ENCODE peak calls at places on chromosome 14, in ten cellular contexts. T, A, B, F, P, K, J, X, M and L are unnamed samples.

GRCh38 chr14:87992720-87993484 is at the start of gene GALC:
- DNase-seq in T (peak), A (peak), B (peak), F (peak), P (peak), K (peak), J (peak), X (no peak), M (peak), L (peak)

GRCh38 chr14:31326111-31326510 is 94.2 kb downstream of the HEATR5A start:
- DNase-seq in T (no peak), A (no peak), B (no peak), F (peak), P (no peak), K (no peak), J (no peak), X (no peak), M (no peak), L (no peak)

GRCh38 chr14:23353433-23353780 is 720 bp upstream of the SLC22A17 start:
- DNase-seq in T (no peak), A (no peak), B (no peak), F (no peak), P (no peak), K (peak), J (no peak), X (no peak), M (peak), L (no peak)

GRCh38 chr14:49461529-49462401 is 124.4 kb downstream of the RPS29 start:
- DNase-seq in T (peak), A (no peak), B (peak), F (peak), P (peak), K (peak), J (peak), X (no peak), M (peak), L (peak)

GRCh38 chr14:101708853-101709532 is 52.5 kb upstream of the PPP2R5C start:
- DNase-seq in T (no peak), A (no peak), B (no peak), F (no peak), P (no peak), K (no peak), J (no peak), X (no peak), M (no peak), L (no peak)

GRCh38 chr14:34299360-34299759 is 162.7 kb downstream of the SPTSSA start:
- DNase-seq in T (no peak), A (no peak), B (no peak), F (no peak), P (no peak), K (no peak), J (no peak), X (no peak), M (no peak), L (no peak)

GRCh38 chr14:71628433-71628832 is 303.8 kb upstream of the RGS6 start:
- DNase-seq in T (no peak), A (no peak), B (no peak), F (no peak), P (no peak), K (no peak), J (no peak), X (no peak), M (no peak), L (no peak)

GRCh38 chr14:102928412-102929348 is 6.2 kb downstream of the AMN start:
- DNase-seq in T (peak), A (no peak), B (no peak), F (peak), P (peak), K (peak), J (peak), X (no peak), M (peak), L (peak)

GRCh38 chr14:55609681-55610080 is 29.7 kb downstream of the KTN1 start:
- DNase-seq in T (no peak), A (no peak), B (no peak), F (peak), P (no peak), K (no peak), J (no peak), X (no peak), M (no peak), L (no peak)

GRCh38 chr14:102776761-102777710 is at the start of gene TRAF3:
- DNase-seq in T (peak), A (no peak), B (peak), F (peak), P (peak), K (peak), J (peak), X (no peak), M (peak), L (peak)

GRCh38 chr14:81710232-81710845 is 176.7 kb upstream of the SEL1L start:
- DNase-seq in T (peak), A (no peak), B (peak), F (peak), P (peak), K (no peak), J (peak), X (no peak), M (no peak), L (no peak)

GRCh38 chr14:95549656-95550585 is 15.1 kb downstream of the GLRX5 start:
- DNase-seq in T (no peak), A (no peak), B (no peak), F (no peak), P (no peak), K (no peak), J (no peak), X (no peak), M (no peak), L (no peak)

GRCh38 chr14:98684486-98684885 is 587.5 kb downstream of the BCL11B start:
- DNase-seq in T (no peak), A (no peak), B (no peak), F (no peak), P (no peak), K (no peak), J (no peak), X (no peak), M (no peak), L (no peak)

GRCh38 chr14:103449762-103450161 is 64.5 kb downstream of the MARK3 start:
- DNase-seq in T (no peak), A (no peak), B (no peak), F (no peak), P (no peak), K (no peak), J (no peak), X (no peak), M (no peak), L (no peak)

GRCh38 chr14:49106721-49107689 is 479.2 kb downstream of the RPS29 start:
- DNase-seq in T (no peak), A (no peak), B (no peak), F (no peak), P (peak), K (no peak), J (no peak), X (peak), M (no peak), L (no peak)

GRCh38 chr14:30389134-30389900 is 169.6 kb upstream of the G2E3 start:
- DNase-seq in T (no peak), A (no peak), B (no peak), F (peak), P (no peak), K (no peak), J (peak), X (peak), M (no peak), L (no peak)

GRCh38 chr14:70789961-70790360 is 19.4 kb downstream of the MAP3K9 start:
- DNase-seq in T (no peak), A (no peak), B (no peak), F (no peak), P (no peak), K (no peak), J (no peak), X (no peak), M (no peak), L (no peak)

GRCh38 chr14:99148861-99149610 is 123.0 kb downstream of the BCL11B start:
- DNase-seq in T (no peak), A (peak), B (no peak), F (no peak), P (no peak), K (no peak), J (no peak), X (no peak), M (no peak), L (no peak)

GRCh38 chr14:44030963-44031362 is 476.1 kb downstream of the FSCB start:
- DNase-seq in T (peak), A (no peak), B (no peak), F (no peak), P (peak), K (no peak), J (no peak), X (no peak), M (no peak), L (no peak)

GRCh38 chr14:29222671-29223268 is 456.2 kb downstream of the FOXG1 start:
- DNase-seq in T (peak), A (no peak), B (peak), F (peak), P (peak), K (no peak), J (no peak), X (peak), M (no peak), L (no peak)

GRCh38 chr14:64444984-64445845 is 20.1 kb upstream of the AKAP5 start:
- DNase-seq in T (no peak), A (no peak), B (peak), F (peak), P (no peak), K (peak), J (no peak), X (peak), M (peak), L (peak)

GRCh38 chr14:26597136-26598080 is at the start of gene NOVA1:
- DNase-seq in T (peak), A (peak), B (no peak), F (peak), P (peak), K (peak), J (peak), X (no peak), M (no peak), L (no peak)

GRCh38 chr14:81561084-81561775 is 27.6 kb upstream of the SEL1L start:
- DNase-seq in T (no peak), A (no peak), B (no peak), F (peak), P (no peak), K (no peak), J (no peak), X (no peak), M (no peak), L (no peak)

GRCh38 chr14:74326369-74327152 is 21.7 kb upstream of the VRTN start:
- DNase-seq in T (peak), A (no peak), B (no peak), F (peak), P (peak), K (no peak), J (no peak), X (peak), M (no peak), L (no peak)

GRCh38 chr14:26828741-26829140 is 230.9 kb upstream of the NOVA1 start:
- DNase-seq in T (no peak), A (no peak), B (no peak), F (no peak), P (no peak), K (no peak), J (no peak), X (no peak), M (no peak), L (no peak)

GRCh38 chr14:54364555-54365415 is 32.0 kb upstream of the CDKN3 start:
- DNase-seq in T (peak), A (no peak), B (no peak), F (peak), P (no peak), K (no peak), J (peak), X (peak), M (no peak), L (no peak)

GRCh38 chr14:31036552-31036951 is 10.4 kb upstream of the STRN3 start:
- DNase-seq in T (no peak), A (no peak), B (no peak), F (no peak), P (no peak), K (no peak), J (no peak), X (no peak), M (no peak), L (no peak)

GRCh38 chr14:22472935-22473854 is 115.8 kb downstream of the DAD1 start:
- DNase-seq in T (peak), A (no peak), B (peak), F (peak), P (peak), K (peak), J (peak), X (no peak), M (peak), L (peak)

GRCh38 chr14:100436745-100437406 is 113.7 kb downstream of the SLC25A47 start:
- DNase-seq in T (no peak), A (no peak), B (no peak), F (no peak), P (no peak), K (no peak), J (peak), X (no peak), M (no peak), L (no peak)

DNA sequence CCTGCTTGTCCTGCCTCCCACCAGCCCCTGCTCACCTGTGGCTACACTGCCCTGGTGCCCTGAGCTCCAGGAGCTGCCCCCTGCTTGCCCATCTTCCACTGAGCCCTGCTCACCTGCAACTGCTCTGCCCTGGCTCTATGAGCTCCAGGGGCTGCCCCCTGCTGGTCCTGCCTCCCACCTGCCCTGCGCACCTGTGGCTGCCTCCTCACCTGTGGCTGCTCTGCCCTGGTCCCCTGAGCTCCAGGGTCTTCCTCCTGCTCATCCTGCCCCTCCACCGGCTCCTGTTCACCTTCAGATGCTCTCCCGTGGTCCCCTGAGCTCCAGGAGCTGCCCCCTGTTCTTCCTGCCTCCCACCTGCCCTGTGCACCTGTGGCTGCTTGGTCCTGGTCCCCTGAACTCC is 247.6 kb downstream of the TMEM121 start:
- DNase-seq in T (no peak), A (no peak), B (no peak), F (no peak), P (no peak), K (no peak), J (no peak), X (no peak), M (peak), L (no peak)
- TF ChIP-seq CTCF in T (no peak), A (no peak), B (no peak), F (no peak), P (no peak), K (no peak), J (no peak), X (no peak), M (no peak), L (no peak)

GRCh38 chr14:36747411-36748184 is 85.9 kb downstream of the PAX9 start:
- DNase-seq in T (no peak), A (no peak), B (no peak), F (peak), P (no peak), K (no peak), J (no peak), X (no peak), M (no peak), L (peak)
- TF ChIP-seq CTCF in T (peak), A (no peak), B (peak), F (peak), P (no peak), K (no peak), J (peak), X (peak), M (no peak), L (peak)

GRCh38 chr14:59582845-59583509 is 6.4 kb upstream of the CCDC175 start:
- DNase-seq in T (no peak), A (no peak), B (no peak), F (no peak), P (no peak), K (no peak), J (no peak), X (peak), M (peak), L (no peak)
- TF ChIP-seq CTCF in T (no peak), A (no peak), B (no peak), F (peak), P (no peak), K (no peak), J (no peak), X (no peak), M (peak), L (peak)

DNA sequence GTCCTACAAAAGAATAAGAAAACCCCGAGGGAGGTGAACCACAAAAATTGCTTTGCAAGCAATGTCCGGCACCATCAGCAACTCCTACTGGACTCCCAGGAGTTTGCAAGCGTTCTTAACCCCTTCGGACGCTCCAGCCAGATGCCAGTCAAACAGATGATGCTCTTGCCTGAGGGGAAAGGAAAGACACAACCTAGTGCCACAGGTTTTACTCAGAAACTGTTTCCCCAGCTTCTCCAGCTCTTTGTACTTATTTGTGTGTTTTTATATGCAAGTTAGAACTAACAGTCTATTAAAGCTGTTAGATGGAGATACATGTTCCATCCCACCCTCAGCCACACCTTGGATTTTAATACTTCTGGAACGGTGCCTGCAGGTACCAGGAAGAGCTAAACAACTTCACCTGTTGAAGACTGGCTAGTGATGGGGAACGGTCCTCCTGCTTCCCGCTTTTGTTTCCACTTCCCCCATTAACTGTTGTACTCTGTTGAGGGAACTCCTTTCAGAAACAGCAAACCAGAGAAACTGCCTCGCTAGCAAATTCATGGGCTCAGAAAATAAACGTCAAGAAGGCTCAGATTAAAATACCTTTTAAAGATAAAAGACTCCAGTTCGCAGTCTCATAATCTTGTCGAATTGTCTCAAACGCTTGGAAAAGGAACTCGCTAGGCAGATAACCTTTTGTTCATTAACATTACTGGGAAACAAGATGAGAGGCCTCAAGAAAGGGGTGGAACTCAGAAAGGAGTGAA is 1.1 kb upstream of the FERMT2 start:
- DNase-seq in T (peak), A (peak), B (no peak), F (peak), P (peak), K (peak), J (peak), X (no peak), M (no peak), L (peak)
- TF ChIP-seq CTCF in T (no peak), A (peak), B (no peak), F (peak), P (peak), K (peak), J (peak), X (peak), M (no peak), L (peak)

GRCh38 chr14:47442206-47442605 is 233.2 kb downstream of the MDGA2 start:
- DNase-seq in T (peak), A (no peak), B (no peak), F (peak), P (peak), K (no peak), J (no peak), X (peak), M (no peak), L (no peak)
- TF ChIP-seq CTCF in T (no peak), A (no peak), B (no peak), F (peak), P (no peak), K (no peak), J (no peak), X (peak), M (no peak), L (no peak)

GRCh38 chr14:72774894-72775620 is 118.8 kb downstream of the DPF3 start:
- DNase-seq in T (no peak), A (no peak), B (no peak), F (no peak), P (no peak), K (no peak), J (no peak), X (no peak), M (no peak), L (no peak)
- TF ChIP-seq CTCF in T (no peak), A (no peak), B (no peak), F (no peak), P (no peak), K (no peak), J (no peak), X (no peak), M (no peak), L (no peak)

GRCh38 chr14:53180272-53181221 is 27.4 kb upstream of the DDHD1 start:
- DNase-seq in T (no peak), A (no peak), B (no peak), F (peak), P (peak), K (peak), J (no peak), X (peak), M (no peak), L (no peak)
- TF ChIP-seq CTCF in T (peak), A (no peak), B (no peak), F (peak), P (peak), K (peak), J (no peak), X (peak), M (no peak), L (peak)

DNA sequence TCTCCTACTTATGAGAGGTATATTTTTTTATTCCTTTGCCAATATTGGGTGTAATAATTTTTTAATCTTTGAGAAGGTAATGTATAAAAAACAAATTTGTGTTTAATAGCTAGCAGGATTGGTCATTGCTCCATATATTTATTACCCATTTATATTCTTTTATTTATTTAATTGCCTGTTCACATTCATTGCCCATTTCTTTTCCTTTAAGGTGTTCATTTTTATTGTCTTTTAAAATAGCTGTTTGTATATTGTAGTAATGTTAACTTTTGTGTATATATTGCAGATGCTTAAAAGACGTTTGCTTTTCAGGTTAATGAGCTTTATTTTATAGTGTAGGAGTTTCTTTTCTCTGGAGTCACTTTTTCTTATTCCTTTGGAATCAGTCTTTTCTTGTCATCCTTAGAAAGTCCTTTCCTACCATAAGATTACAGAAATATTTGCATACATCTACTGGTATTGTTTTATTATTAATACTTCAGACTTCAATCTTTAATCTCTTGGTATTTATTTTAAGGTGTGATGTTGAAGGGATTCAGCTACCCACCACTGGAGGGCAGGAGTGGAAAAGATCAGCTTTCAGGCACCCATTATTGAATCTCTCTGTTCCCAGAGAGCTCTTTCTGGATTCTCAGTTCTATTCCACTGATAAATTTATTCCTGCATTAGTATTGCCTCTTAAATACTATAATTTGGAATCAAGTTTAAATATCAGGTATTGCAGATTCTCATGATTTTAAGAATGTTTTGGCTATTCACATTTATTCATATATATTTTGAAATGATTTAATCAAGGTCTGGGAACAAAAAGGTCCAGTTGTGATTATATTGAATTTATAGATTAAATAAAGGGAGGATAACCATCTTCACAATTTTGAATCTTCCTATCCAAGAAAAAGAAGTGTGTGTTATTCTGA is 17.3 kb downstream of the PPM1A start:
- DNase-seq in T (peak), A (no peak), B (no peak), F (peak), P (no peak), K (no peak), J (no peak), X (no peak), M (peak), L (no peak)
- TF ChIP-seq CTCF in T (peak), A (no peak), B (peak), F (peak), P (peak), K (no peak), J (peak), X (peak), M (peak), L (peak)